ENCODE peak calls at places on chromosomes 11 and 22, in six cellular contexts. One of them, this sample, is unnamed.

GRCh38 chr11:60994450-60995135 is 23.1 kb downstream of the CD6 start:
- DNase-seq in NCI-H1092: no peak
- DNase-seq in posterior cingulate gyrus: no peak
- DNase-seq in caudate nucleus: no peak
- DNase-seq in NCI-H1417: no peak
- DNase-seq in stimulated activated CD4-positive, alpha-beta T cell treated with anti-CD3 and anti-CD28 coated beads, Interleukin-2, amount 100 ng/mL, for 48 hours: no peak
- DNase-seq in this sample: no peak

GRCh38 chr22:47898946-47899345 is 1136.5 kb downstream of the TBC1D22A start:
- DNase-seq in NCI-H1417: no peak
- DNase-seq in caudate nucleus: no peak
- DNase-seq in NCI-H1092: no peak
- DNase-seq in stimulated activated CD4-positive, alpha-beta T cell treated with anti-CD3 and anti-CD28 coated beads, Interleukin-2, amount 100 ng/mL, for 48 hours: no peak
- DNase-seq in posterior cingulate gyrus: no peak
- DNase-seq in this sample: no peak

GRCh38 chr11:67633758-67634365 is 4.1 kb upstream of the NUDT8 start:
- DNase-seq in NCI-H1417: no peak
- DNase-seq in caudate nucleus: no peak
- DNase-seq in stimulated activated CD4-positive, alpha-beta T cell treated with anti-CD3 and anti-CD28 coated beads, Interleukin-2, amount 100 ng/mL, for 48 hours: no peak
- DNase-seq in NCI-H1092: no peak
- DNase-seq in posterior cingulate gyrus: no peak
- DNase-seq in this sample: no peak

GRCh38 chr11:114079406-114080072 is 20.0 kb downstream of the ZBTB16 start:
- DNase-seq in stimulated activated CD4-positive, alpha-beta T cell treated with anti-CD3 and anti-CD28 coated beads, Interleukin-2, amount 100 ng/mL, for 48 hours: no peak
- DNase-seq in posterior cingulate gyrus: no peak
- DNase-seq in NCI-H1092: no peak
- DNase-seq in caudate nucleus: no peak
- DNase-seq in NCI-H1417: no peak
- DNase-seq in this sample: no peak

GRCh38 chr11:44308923-44309482 is 936 bp downstream of the ALX4 start:
- DNase-seq in stimulated activated CD4-positive, alpha-beta T cell treated with anti-CD3 and anti-CD28 coated beads, Interleukin-2, amount 100 ng/mL, for 48 hours: no peak
- DNase-seq in caudate nucleus: no peak
- DNase-seq in NCI-H1417: peak; percentile 63
- DNase-seq in NCI-H1092: no peak
- DNase-seq in posterior cingulate gyrus: no peak
- DNase-seq in this sample: no peak

GRCh38 chr11:8917157-8917820 is 6.3 kb downstream of the AKIP1 start:
- DNase-seq in NCI-H1092: no peak
- DNase-seq in caudate nucleus: no peak
- DNase-seq in NCI-H1417: no peak
- DNase-seq in stimulated activated CD4-positive, alpha-beta T cell treated with anti-CD3 and anti-CD28 coated beads, Interleukin-2, amount 100 ng/mL, for 48 hours: no peak
- DNase-seq in posterior cingulate gyrus: no peak
- DNase-seq in this sample: no peak

GRCh38 chr11:3000032-3000961 is 8.2 kb upstream of the NAP1L4 start:
- DNase-seq in NCI-H1092: peak; percentile 94
- DNase-seq in NCI-H1417: peak; percentile 93
- DNase-seq in caudate nucleus: peak; percentile 96
- DNase-seq in stimulated activated CD4-positive, alpha-beta T cell treated with anti-CD3 and anti-CD28 coated beads, Interleukin-2, amount 100 ng/mL, for 48 hours: no peak
- DNase-seq in posterior cingulate gyrus: peak; percentile 99
- DNase-seq in this sample: peak; percentile 96

GRCh38 chr11:36073411-36074203 is 129.7 kb downstream of the LDLRAD3 start:
- DNase-seq in stimulated activated CD4-positive, alpha-beta T cell treated with anti-CD3 and anti-CD28 coated beads, Interleukin-2, amount 100 ng/mL, for 48 hours: no peak
- DNase-seq in NCI-H1092: no peak
- DNase-seq in caudate nucleus: peak; percentile 40
- DNase-seq in posterior cingulate gyrus: peak; percentile 69
- DNase-seq in NCI-H1417: no peak
- DNase-seq in this sample: peak; percentile 55

GRCh38 chr22:28345304-28345703 is 334.3 kb downstream of the TTC28 start:
- DNase-seq in stimulated activated CD4-positive, alpha-beta T cell treated with anti-CD3 and anti-CD28 coated beads, Interleukin-2, amount 100 ng/mL, for 48 hours: no peak
- DNase-seq in posterior cingulate gyrus: no peak
- DNase-seq in NCI-H1092: no peak
- DNase-seq in NCI-H1417: no peak
- DNase-seq in caudate nucleus: no peak
- DNase-seq in this sample: no peak

GRCh38 chr11:46382644-46383403 is 1.4 kb downstream of the MDK start:
- DNase-seq in stimulated activated CD4-positive, alpha-beta T cell treated with anti-CD3 and anti-CD28 coated beads, Interleukin-2, amount 100 ng/mL, for 48 hours: no peak
- DNase-seq in NCI-H1417: no peak
- DNase-seq in caudate nucleus: peak; percentile 18
- DNase-seq in posterior cingulate gyrus: peak; percentile 38
- DNase-seq in NCI-H1092: peak; percentile 27
- DNase-seq in this sample: no peak

GRCh38 chr11:123653997-123654565 is 343 bp downstream of the SCN3B start:
- DNase-seq in stimulated activated CD4-positive, alpha-beta T cell treated with anti-CD3 and anti-CD28 coated beads, Interleukin-2, amount 100 ng/mL, for 48 hours: peak; percentile 16
- DNase-seq in posterior cingulate gyrus: no peak
- DNase-seq in NCI-H1092: peak; percentile 75
- DNase-seq in caudate nucleus: peak; percentile 44
- DNase-seq in NCI-H1417: peak; percentile 94
- DNase-seq in this sample: no peak

GRCh38 chr22:24059121-24059520 is 48.0 kb downstream of the CABIN1 start:
- DNase-seq in posterior cingulate gyrus: no peak
- DNase-seq in caudate nucleus: no peak
- DNase-seq in NCI-H1417: no peak
- DNase-seq in NCI-H1092: no peak
- DNase-seq in stimulated activated CD4-positive, alpha-beta T cell treated with anti-CD3 and anti-CD28 coated beads, Interleukin-2, amount 100 ng/mL, for 48 hours: no peak
- DNase-seq in this sample: no peak

GRCh38 chr11:73293356-73293936 is 14.6 kb upstream of the ARHGEF17 start:
- DNase-seq in NCI-H1417: no peak
- DNase-seq in caudate nucleus: no peak
- DNase-seq in NCI-H1092: no peak
- DNase-seq in stimulated activated CD4-positive, alpha-beta T cell treated with anti-CD3 and anti-CD28 coated beads, Interleukin-2, amount 100 ng/mL, for 48 hours: no peak
- DNase-seq in posterior cingulate gyrus: no peak
- DNase-seq in this sample: no peak

GRCh38 chr11:84905411-84905810 is 721.7 kb downstream of the DLG2 start:
- DNase-seq in stimulated activated CD4-positive, alpha-beta T cell treated with anti-CD3 and anti-CD28 coated beads, Interleukin-2, amount 100 ng/mL, for 48 hours: no peak
- DNase-seq in posterior cingulate gyrus: no peak
- DNase-seq in NCI-H1417: no peak
- DNase-seq in NCI-H1092: no peak
- DNase-seq in caudate nucleus: no peak
- DNase-seq in this sample: no peak

GRCh38 chr11:119438599-119438998 is 15.6 kb upstream of the THY1 start:
- DNase-seq in stimulated activated CD4-positive, alpha-beta T cell treated with anti-CD3 and anti-CD28 coated beads, Interleukin-2, amount 100 ng/mL, for 48 hours: no peak
- DNase-seq in NCI-H1417: no peak
- DNase-seq in NCI-H1092: no peak
- DNase-seq in posterior cingulate gyrus: no peak
- DNase-seq in caudate nucleus: no peak
- DNase-seq in this sample: no peak

GRCh38 chr22:25048659-25049657 is 96.4 kb downstream of the KIAA1671 start:
- DNase-seq in stimulated activated CD4-positive, alpha-beta T cell treated with anti-CD3 and anti-CD28 coated beads, Interleukin-2, amount 100 ng/mL, for 48 hours: peak; percentile 79
- DNase-seq in posterior cingulate gyrus: peak; percentile 66
- DNase-seq in NCI-H1417: peak; percentile 20
- DNase-seq in caudate nucleus: peak; percentile 11
- DNase-seq in NCI-H1092: peak; percentile 49
- DNase-seq in this sample: peak; percentile 57

GRCh38 chr22:46029574-46030200 is 52.7 kb upstream of the WNT7B start:
- DNase-seq in caudate nucleus: no peak
- DNase-seq in posterior cingulate gyrus: peak; percentile 5
- DNase-seq in stimulated activated CD4-positive, alpha-beta T cell treated with anti-CD3 and anti-CD28 coated beads, Interleukin-2, amount 100 ng/mL, for 48 hours: no peak
- DNase-seq in NCI-H1092: no peak
- DNase-seq in NCI-H1417: no peak
- DNase-seq in this sample: no peak

GRCh38 chr11:20050048-20050447 is 110.2 kb downstream of the DBX1 start:
- DNase-seq in NCI-H1417: no peak
- DNase-seq in caudate nucleus: no peak
- DNase-seq in posterior cingulate gyrus: no peak
- DNase-seq in NCI-H1092: no peak
- DNase-seq in stimulated activated CD4-positive, alpha-beta T cell treated with anti-CD3 and anti-CD28 coated beads, Interleukin-2, amount 100 ng/mL, for 48 hours: no peak
- DNase-seq in this sample: no peak

GRCh38 chr11:128451651-128452470 is 135.5 kb downstream of the ETS1 start:
- DNase-seq in NCI-H1417: no peak
- DNase-seq in caudate nucleus: peak; percentile 75
- DNase-seq in stimulated activated CD4-positive, alpha-beta T cell treated with anti-CD3 and anti-CD28 coated beads, Interleukin-2, amount 100 ng/mL, for 48 hours: no peak
- DNase-seq in NCI-H1092: peak; percentile 75
- DNase-seq in posterior cingulate gyrus: peak; percentile 80
- DNase-seq in this sample: peak; percentile 42

GRCh38 chr11:57812634-57813033 is 51.0 kb downstream of the CTNND1 start:
- DNase-seq in stimulated activated CD4-positive, alpha-beta T cell treated with anti-CD3 and anti-CD28 coated beads, Interleukin-2, amount 100 ng/mL, for 48 hours: no peak
- DNase-seq in NCI-H1092: no peak
- DNase-seq in NCI-H1417: no peak
- DNase-seq in posterior cingulate gyrus: peak; percentile 44
- DNase-seq in caudate nucleus: peak; percentile 5
- DNase-seq in this sample: peak; percentile 13